ENCODE peak calls at places on chromosomes 13 and 19, in eight cellular contexts. N is stimulated activated CD4-positive, alpha-beta T cell treated with anti-CD3 and anti-CD28 coated beads, TNF-alpha, amount 100 ng/mL, for 48 hours; A is Right ventricle myocardium inferior; S is germinal center; R is anterior cingulate cortex; J is AG09309; E is T-helper 9 cell; T is T-helper 1 cell. X is an unnamed sample.
A peak's percentile ranks its signal among the peaks of the same experiment; 100 is the strongest.

GRCh38 chr13:95445116-95445515 is 107.4 kb upstream of the CLDN10 start:
- DNase-seq in N (no peak), A (no peak), S (no peak), R (no peak), J (no peak), E (no peak), T (no peak), X (no peak)

GRCh38 chr19:39064405-39064804 is 19.8 kb upstream of the ACP7 start:
- DNase-seq in N (no peak), A (no peak), S (no peak), R (no peak), J (no peak), E (no peak), T (no peak), X (no peak)

GRCh38 chr19:17359905-17360800 is 17.0 kb downstream of the PLVAP start:
- DNase-seq in N (no peak), A (no peak), S (no peak), R (no peak), J (no peak), E (no peak), T (no peak), X (no peak)

GRCh38 chr13:20828540-20829364 is 55.0 kb upstream of the EEF1AKMT1 start:
- DNase-seq in N (peak; percentile 9), A (no peak), S (peak; percentile 21), R (no peak), J (peak; percentile 34), E (no peak), T (no peak), X (peak; percentile 68)

GRCh38 chr19:50908311-50908710 is 2.9 kb downstream of the KLK4 start:
- DNase-seq in N (no peak), A (no peak), S (no peak), R (no peak), J (no peak), E (no peak), T (no peak), X (no peak)

GRCh38 chr19:35995655-35995993 is 636 bp downstream of the SDHAF1 start:
- DNase-seq in N (peak; percentile 41), A (peak; percentile 66), S (no peak), R (no peak), J (no peak), E (no peak), T (no peak), X (peak; percentile 53)

GRCh38 chr19:7831452-7831851 is 1.4 kb downstream of the EVI5L start:
- DNase-seq in N (no peak), A (no peak), S (no peak), R (no peak), J (no peak), E (no peak), T (no peak), X (peak; percentile 58)

GRCh38 chr19:49973987-49974386 is 13.0 kb upstream of the SIGLEC11 start:
- DNase-seq in N (no peak), A (peak; percentile 77), S (no peak), R (no peak), J (no peak), E (no peak), T (no peak), X (no peak)

GRCh38 chr13:43804461-43805070 is 17.8 kb upstream of the ENOX1 start:
- DNase-seq in N (peak; percentile 17), A (no peak), S (peak; percentile 24), R (no peak), J (no peak), E (no peak), T (no peak), X (peak; percentile 75)

GRCh38 chr19:57664269-57665127 is 4.2 kb upstream of the ZSCAN4 start:
- DNase-seq in N (no peak), A (peak; percentile 68), S (peak; percentile 21), R (peak; percentile 6), J (no peak), E (no peak), T (no peak), X (peak; percentile 78)

GRCh38 chr13:46184277-46184699 is 2.3 kb upstream of the LCP1 start:
- DNase-seq in N (peak; percentile 74), A (peak; percentile 69), S (peak; percentile 75), R (no peak), J (no peak), E (peak; percentile 62), T (peak; percentile 33), X (no peak)

GRCh38 chr19:39032164-39032918 is at the start of gene FBXO27:
- DNase-seq in N (no peak), A (no peak), S (peak; percentile 26), R (peak; percentile 16), J (no peak), E (no peak), T (no peak), X (peak; percentile 40)

GRCh38 chr13:84400711-84401110 is 518.4 kb upstream of the SLITRK1 start:
- DNase-seq in N (no peak), A (no peak), S (no peak), R (no peak), J (peak; percentile 73), E (no peak), T (no peak), X (peak; percentile 83)

GRCh38 chr19:38018694-38019426 is 111.9 kb downstream of the SIPA1L3 start:
- DNase-seq in N (no peak), A (no peak), S (no peak), R (no peak), J (no peak), E (no peak), T (no peak), X (no peak)

GRCh38 chr13:49693191-49693733 is 2.0 kb upstream of the EBPL start:
- DNase-seq in N (no peak), A (no peak), S (no peak), R (no peak), J (no peak), E (no peak), T (no peak), X (no peak)

GRCh38 chr19:44808463-44809371 is at the start of gene BCAM:
- DNase-seq in N (no peak), A (peak; percentile 90), S (peak; percentile 54), R (no peak), J (no peak), E (no peak), T (no peak), X (peak; percentile 91)

GRCh38 chr13:95552539-95553270 is at the start of gene CLDN10:
- DNase-seq in N (no peak), A (no peak), S (peak; percentile 47), R (no peak), J (no peak), E (no peak), T (no peak), X (peak; percentile 49)

GRCh38 chr13:73334459-73334858 is 275.7 kb downstream of the KLF5 start:
- DNase-seq in N (no peak), A (no peak), S (no peak), R (no peak), J (peak; percentile 14), E (no peak), T (no peak), X (no peak)

GRCh38 chr19:5799247-5800241 is 5.3 kb upstream of the NRTN start:
- DNase-seq in N (no peak), A (no peak), S (no peak), R (no peak), J (no peak), E (no peak), T (no peak), X (no peak)

X was measured in astrocyte of the hippocampus.